ENCODE peak calls at places on chromosomes 2 and 18, in six cellular contexts. One of them, this sample, is unnamed.

GRCh38 chr2:38246105-38246504 is 131.0 kb downstream of the ATL2 start:
- DNase-seq in RWPE1: no peak
- DNase-seq in stomach: no peak
- DNase-seq in thoracic aorta: no peak
- DNase-seq in tibial artery: no peak
- DNase-seq in mammary epithelial cell: no peak
- DNase-seq in this sample: no peak

GRCh38 chr2:68860111-68860510 is 11.1 kb downstream of the BMP10 start:
- DNase-seq in stomach: no peak
- DNase-seq in thoracic aorta: no peak
- DNase-seq in mammary epithelial cell: no peak
- DNase-seq in RWPE1: no peak
- DNase-seq in tibial artery: no peak
- DNase-seq in this sample: no peak

GRCh38 chr18:68498185-68498584 is 216.7 kb downstream of the TMX3 start:
- DNase-seq in tibial artery: no peak
- DNase-seq in thoracic aorta: no peak
- DNase-seq in mammary epithelial cell: no peak
- DNase-seq in RWPE1: no peak
- DNase-seq in stomach: no peak
- DNase-seq in this sample: no peak

GRCh38 chr2:219569635-219570034 is 1.7 kb downstream of the OBSL1 start:
- DNase-seq in thoracic aorta: no peak
- DNase-seq in RWPE1: no peak
- DNase-seq in stomach: no peak
- DNase-seq in tibial artery: no peak
- DNase-seq in mammary epithelial cell: no peak
- DNase-seq in this sample: no peak

GRCh38 chr18:596288-596881 is 403 bp upstream of the CLUL1 start:
- DNase-seq in tibial artery: no peak
- DNase-seq in mammary epithelial cell: peak
- DNase-seq in thoracic aorta: no peak
- DNase-seq in RWPE1: peak
- DNase-seq in stomach: no peak
- DNase-seq in this sample: peak

GRCh38 chr18:32201936-32202335 is 12.1 kb downstream of the MEP1B start:
- DNase-seq in thoracic aorta: no peak
- DNase-seq in tibial artery: no peak
- DNase-seq in mammary epithelial cell: no peak
- DNase-seq in stomach: no peak
- DNase-seq in RWPE1: no peak
- DNase-seq in this sample: no peak

GRCh38 chr2:14634223-14634884 is 1.8 kb downstream of the LRATD1 start:
- DNase-seq in stomach: peak
- DNase-seq in RWPE1: peak
- DNase-seq in thoracic aorta: peak
- DNase-seq in mammary epithelial cell: peak
- DNase-seq in tibial artery: peak
- DNase-seq in this sample: no peak

GRCh38 chr2:165952600-165953210 is 871 bp downstream of the TTC21B start:
- DNase-seq in mammary epithelial cell: peak
- DNase-seq in stomach: no peak
- DNase-seq in tibial artery: no peak
- DNase-seq in RWPE1: peak
- DNase-seq in thoracic aorta: no peak
- DNase-seq in this sample: no peak

GRCh38 chr18:524496-524895 is 24.0 kb upstream of the COLEC12 start:
- DNase-seq in tibial artery: no peak
- DNase-seq in thoracic aorta: no peak
- DNase-seq in mammary epithelial cell: no peak
- DNase-seq in RWPE1: no peak
- DNase-seq in stomach: no peak
- DNase-seq in this sample: no peak

GRCh38 chr2:18247282-18248110 is 313.0 kb downstream of the RDH14 start:
- DNase-seq in tibial artery: no peak
- DNase-seq in mammary epithelial cell: no peak
- DNase-seq in stomach: no peak
- DNase-seq in RWPE1: no peak
- DNase-seq in thoracic aorta: no peak
- DNase-seq in this sample: no peak

GRCh38 chr2:67502346-67503065 is 105.4 kb downstream of the ETAA1 start:
- DNase-seq in tibial artery: no peak
- DNase-seq in thoracic aorta: no peak
- DNase-seq in RWPE1: no peak
- DNase-seq in mammary epithelial cell: no peak
- DNase-seq in stomach: no peak
- DNase-seq in this sample: no peak

GRCh38 chr2:54176577-54176976 is 61.2 kb downstream of the ACYP2 start:
- DNase-seq in stomach: no peak
- DNase-seq in mammary epithelial cell: peak
- DNase-seq in thoracic aorta: no peak
- DNase-seq in tibial artery: peak
- DNase-seq in RWPE1: no peak
- DNase-seq in this sample: no peak

GRCh38 chr2:167509585-167509984 is 621.3 kb downstream of the XIRP2 start:
- DNase-seq in thoracic aorta: no peak
- DNase-seq in mammary epithelial cell: peak
- DNase-seq in stomach: no peak
- DNase-seq in tibial artery: no peak
- DNase-seq in RWPE1: peak
- DNase-seq in this sample: no peak

GRCh38 chr18:3213231-3214059 is 6.3 kb downstream of the MYOM1 start:
- DNase-seq in thoracic aorta: no peak
- DNase-seq in tibial artery: no peak
- DNase-seq in RWPE1: no peak
- DNase-seq in stomach: no peak
- DNase-seq in mammary epithelial cell: no peak
- DNase-seq in this sample: no peak

GRCh38 chr2:167353605-167354280 is 465.5 kb downstream of the XIRP2 start:
- DNase-seq in thoracic aorta: no peak
- DNase-seq in mammary epithelial cell: no peak
- DNase-seq in stomach: no peak
- DNase-seq in RWPE1: peak
- DNase-seq in tibial artery: no peak
- DNase-seq in this sample: no peak

GRCh38 chr18:32332708-32333107 is 138.0 kb downstream of the GAREM1 start:
- DNase-seq in tibial artery: no peak
- DNase-seq in RWPE1: no peak
- DNase-seq in thoracic aorta: no peak
- DNase-seq in stomach: no peak
- DNase-seq in mammary epithelial cell: no peak
- DNase-seq in this sample: no peak

GRCh38 chr2:172790404-172790803 is 54.8 kb downstream of the RAPGEF4 start:
- DNase-seq in stomach: no peak
- DNase-seq in tibial artery: no peak
- DNase-seq in RWPE1: no peak
- DNase-seq in thoracic aorta: no peak
- DNase-seq in mammary epithelial cell: no peak
- DNase-seq in this sample: no peak

GRCh38 chr2:222364280-222364895 is 60.0 kb upstream of the SGPP2 start:
- DNase-seq in tibial artery: no peak
- DNase-seq in RWPE1: peak
- DNase-seq in thoracic aorta: no peak
- DNase-seq in stomach: no peak
- DNase-seq in mammary epithelial cell: peak
- DNase-seq in this sample: no peak

GRCh38 chr2:148979919-148980277 is 58.6 kb upstream of the LYPD6B start:
- DNase-seq in tibial artery: no peak
- DNase-seq in RWPE1: no peak
- DNase-seq in stomach: no peak
- DNase-seq in mammary epithelial cell: no peak
- DNase-seq in thoracic aorta: no peak
- DNase-seq in this sample: no peak

GRCh38 chr18:48992133-48992532 is 41.4 kb upstream of the SMAD7 start:
- DNase-seq in mammary epithelial cell: no peak
- DNase-seq in thoracic aorta: no peak
- DNase-seq in RWPE1: no peak
- DNase-seq in tibial artery: no peak
- DNase-seq in stomach: no peak
- DNase-seq in this sample: no peak

GRCh38 chr2:45004569-45005181 is 4.6 kb downstream of the SIX2 start:
- DNase-seq in mammary epithelial cell: no peak
- DNase-seq in thoracic aorta: no peak
- DNase-seq in tibial artery: no peak
- DNase-seq in RWPE1: no peak
- DNase-seq in stomach: no peak
- DNase-seq in this sample: no peak

GRCh38 chr2:129813404-129813803 is 166.1 kb upstream of the RAB6C start:
- DNase-seq in thoracic aorta: no peak
- DNase-seq in stomach: no peak
- DNase-seq in RWPE1: no peak
- DNase-seq in tibial artery: no peak
- DNase-seq in mammary epithelial cell: no peak
- DNase-seq in this sample: no peak
- TF ChIP-seq CTCF in thoracic aorta: no peak
- TF ChIP-seq CTCF in stomach: no peak
- TF ChIP-seq CTCF in RWPE1: no peak
- TF ChIP-seq CTCF in tibial artery: no peak
- TF ChIP-seq CTCF in mammary epithelial cell: peak
- TF ChIP-seq CTCF in this sample: peak

DNA sequence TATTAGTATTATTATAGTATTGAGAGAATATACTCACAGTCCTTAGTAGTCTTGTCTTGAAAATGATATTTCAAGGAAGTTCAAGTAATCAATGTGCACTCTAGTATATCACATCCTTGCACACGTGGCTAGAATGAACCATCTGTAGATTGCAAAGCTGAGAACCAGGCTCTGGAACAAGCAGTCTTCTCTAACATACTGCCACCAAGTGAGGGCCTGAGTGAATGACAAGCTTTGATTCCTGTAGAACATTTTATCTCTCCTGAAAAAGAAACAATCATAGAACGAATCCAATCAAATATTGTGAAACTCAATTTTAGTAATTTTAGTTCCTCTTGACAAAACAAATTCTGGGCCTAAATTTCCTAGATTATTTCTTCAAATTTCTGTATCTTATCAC is 55.3 kb upstream of the SULT1C3 start:
- DNase-seq in tibial artery: no peak
- DNase-seq in mammary epithelial cell: no peak
- DNase-seq in stomach: no peak
- DNase-seq in RWPE1: no peak
- DNase-seq in thoracic aorta: no peak
- DNase-seq in this sample: no peak
- TF ChIP-seq CTCF in tibial artery: no peak
- TF ChIP-seq CTCF in mammary epithelial cell: peak
- TF ChIP-seq CTCF in stomach: no peak
- TF ChIP-seq CTCF in RWPE1: peak
- TF ChIP-seq CTCF in thoracic aorta: peak
- TF ChIP-seq CTCF in this sample: peak

DNA sequence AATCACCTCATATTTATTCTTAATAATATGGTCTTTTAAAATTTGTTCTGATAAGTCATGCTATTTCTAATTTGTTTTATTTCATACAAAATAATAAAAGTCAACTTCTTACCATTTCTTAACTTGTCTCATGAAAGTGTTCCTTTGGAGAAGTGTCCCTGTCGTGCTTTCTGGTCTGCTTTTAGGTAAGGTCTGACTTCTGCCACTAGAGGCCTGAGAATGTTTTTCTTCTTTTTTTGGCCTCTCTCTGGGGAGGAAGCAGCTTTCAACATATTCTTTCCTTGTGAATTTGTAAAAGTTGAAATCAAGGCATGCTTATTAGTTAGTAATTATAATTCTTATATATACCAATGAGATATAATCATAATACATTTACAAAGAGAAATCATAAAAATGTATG is 39.4 kb downstream of the MAP2 start:
- DNase-seq in mammary epithelial cell: no peak
- DNase-seq in stomach: no peak
- DNase-seq in thoracic aorta: no peak
- DNase-seq in tibial artery: no peak
- DNase-seq in RWPE1: no peak
- DNase-seq in this sample: no peak
- TF ChIP-seq CTCF in mammary epithelial cell: peak
- TF ChIP-seq CTCF in stomach: no peak
- TF ChIP-seq CTCF in thoracic aorta: peak
- TF ChIP-seq CTCF in tibial artery: peak
- TF ChIP-seq CTCF in RWPE1: no peak
- TF ChIP-seq CTCF in this sample: peak

GRCh38 chr2:117956036-117956791 is 57.7 kb downstream of the CCDC93 start:
- DNase-seq in mammary epithelial cell: no peak
- DNase-seq in stomach: no peak
- DNase-seq in RWPE1: no peak
- DNase-seq in tibial artery: no peak
- DNase-seq in thoracic aorta: no peak
- DNase-seq in this sample: no peak
- TF ChIP-seq CTCF in mammary epithelial cell: peak
- TF ChIP-seq CTCF in stomach: no peak
- TF ChIP-seq CTCF in RWPE1: no peak
- TF ChIP-seq CTCF in tibial artery: no peak
- TF ChIP-seq CTCF in thoracic aorta: no peak
- TF ChIP-seq CTCF in this sample: peak

DNA sequence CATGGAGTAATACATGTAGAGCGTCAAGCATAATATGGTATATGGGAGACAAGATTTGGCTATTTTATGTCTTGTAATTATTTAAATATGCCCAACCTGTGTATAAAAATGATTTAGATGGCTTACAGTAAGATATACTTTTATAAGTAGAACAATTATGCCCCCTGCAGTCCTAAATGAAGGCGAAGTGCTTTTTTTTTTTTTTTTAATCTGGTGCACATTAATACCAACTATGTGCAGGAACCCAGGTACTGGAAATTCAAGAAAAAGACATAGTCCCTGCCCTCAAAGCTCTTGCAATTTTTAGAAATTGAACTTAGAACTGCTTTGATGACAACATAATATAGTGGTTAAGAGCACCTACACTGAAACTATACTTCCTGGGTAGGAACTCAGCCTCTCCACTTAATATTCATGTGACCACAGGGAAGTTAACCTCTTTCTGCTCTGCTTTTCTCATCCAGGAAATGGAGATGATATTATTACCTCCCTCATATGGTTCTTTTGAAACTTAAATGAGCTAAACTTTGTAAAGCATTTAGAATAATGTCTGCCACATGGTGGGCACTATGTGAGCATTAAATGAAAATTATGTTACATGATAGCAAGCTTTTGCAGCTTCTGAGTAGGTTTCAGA is 38.1 kb downstream of the AFTPH start:
- DNase-seq in stomach: no peak
- DNase-seq in thoracic aorta: no peak
- DNase-seq in mammary epithelial cell: no peak
- DNase-seq in RWPE1: no peak
- DNase-seq in tibial artery: no peak
- DNase-seq in this sample: no peak
- TF ChIP-seq CTCF in stomach: no peak
- TF ChIP-seq CTCF in thoracic aorta: peak
- TF ChIP-seq CTCF in mammary epithelial cell: peak
- TF ChIP-seq CTCF in RWPE1: peak
- TF ChIP-seq CTCF in tibial artery: peak
- TF ChIP-seq CTCF in this sample: peak

GRCh38 chr2:32010670-32011565 is at the start of gene MEMO1:
- DNase-seq in RWPE1: peak
- DNase-seq in mammary epithelial cell: peak
- DNase-seq in tibial artery: peak
- DNase-seq in stomach: peak
- DNase-seq in thoracic aorta: peak
- DNase-seq in this sample: peak
- TF ChIP-seq CTCF in RWPE1: no peak
- TF ChIP-seq CTCF in mammary epithelial cell: peak
- TF ChIP-seq CTCF in tibial artery: no peak
- TF ChIP-seq CTCF in stomach: no peak
- TF ChIP-seq CTCF in thoracic aorta: no peak
- TF ChIP-seq CTCF in this sample: no peak